ENCODE peak calls at places on chromosomes 16 and 17, in seven cellular contexts. T, R, I, P, M, A and N are unnamed samples.

GRCh38 chr17:27956601-27957445 is 63.7 kb upstream of the LYRM9 start:
- DNase-seq in T (no peak), R (peak; percentile 2), I (no peak), P (no peak), M (no peak), A (peak; percentile 89), N (no peak)

GRCh38 chr16:913817-914440 is 56.9 kb downstream of the LMF1 start:
- DNase-seq in T (no peak), R (no peak), I (no peak), P (no peak), M (no peak), A (no peak), N (no peak)

GRCh38 chr17:6505425-6506142 is 50.8 kb downstream of the PITPNM3 start:
- DNase-seq in T (peak; percentile 21), R (peak; percentile 43), I (no peak), P (no peak), M (peak; percentile 79), A (peak; percentile 57), N (no peak)

GRCh38 chr16:14632693-14633569 is at the start of gene BFAR:
- DNase-seq in T (peak; percentile 99), R (peak; percentile 93), I (peak; percentile 97), P (peak; percentile 95), M (peak; percentile 96), A (peak; percentile 99), N (peak; percentile 97)

GRCh38 chr17:68133370-68134045 is 98.0 kb downstream of the KPNA2 start:
- DNase-seq in T (peak; percentile 83), R (no peak), I (no peak), P (no peak), M (no peak), A (peak; percentile 26), N (no peak)

GRCh38 chr17:46154151-46154816 is 38.9 kb downstream of the KANSL1 start:
- DNase-seq in T (no peak), R (peak; percentile 38), I (no peak), P (no peak), M (no peak), A (no peak), N (peak; percentile 57)

GRCh38 chr17:17769869-17770361 is 66.9 kb downstream of the SREBF1 start:
- DNase-seq in T (no peak), R (no peak), I (no peak), P (no peak), M (no peak), A (no peak), N (no peak)

GRCh38 chr16:88760424-88761142 is 24.4 kb downstream of the PIEZO1 start:
- DNase-seq in T (no peak), R (no peak), I (no peak), P (no peak), M (peak; percentile 49), A (no peak), N (no peak)

GRCh38 chr16:23694707-23695373 is 16.2 kb downstream of the PLK1 start:
- DNase-seq in T (peak; percentile 93), R (peak; percentile 38), I (peak; percentile 58), P (peak; percentile 79), M (no peak), A (peak; percentile 91), N (peak; percentile 26)

GRCh38 chr17:76538281-76538931 is 897 bp upstream of the CYGB start:
- DNase-seq in T (peak; percentile 68), R (no peak), I (no peak), P (no peak), M (no peak), A (peak; percentile 40), N (peak; percentile 65)

GRCh38 chr17:32482568-32483320 is 4.0 kb upstream of the CDK5R1 start:
- DNase-seq in T (no peak), R (peak; percentile 33), I (no peak), P (no peak), M (no peak), A (no peak), N (no peak)

GRCh38 chr17:51647873-51648272 is 387.5 kb downstream of the UTP18 start:
- DNase-seq in T (no peak), R (no peak), I (no peak), P (no peak), M (peak; percentile 50), A (peak; percentile 23), N (no peak)

GRCh38 chr16:88309905-88310259 is 72.9 kb upstream of the ZNF469 start:
- DNase-seq in T (no peak), R (no peak), I (no peak), P (no peak), M (no peak), A (no peak), N (no peak)

GRCh38 chr17:5758651-5759050 is 174.3 kb upstream of the NLRP1 start:
- DNase-seq in T (peak; percentile 93), R (peak; percentile 28), I (no peak), P (peak; percentile 21), M (no peak), A (peak; percentile 95), N (peak; percentile 46)

GRCh38 chr16:75599452-75600277 is 23.4 kb downstream of the ADAT1 start:
- DNase-seq in T (no peak), R (peak; percentile 60), I (no peak), P (no peak), M (peak; percentile 63), A (no peak), N (no peak)

GRCh38 chr16:46882940-46883307 is 1.2 kb upstream of the GPT2 start:
- DNase-seq in T (no peak), R (no peak), I (no peak), P (no peak), M (no peak), A (no peak), N (no peak)

GRCh38 chr16:30567991-30568638 is 3.4 kb downstream of the ZNF688 start:
- DNase-seq in T (no peak), R (peak; percentile 74), I (no peak), P (no peak), M (peak; percentile 54), A (no peak), N (peak; percentile 93)

GRCh38 chr17:68378202-68379149 is 78.8 kb downstream of the WIPI1 start:
- DNase-seq in T (peak; percentile 66), R (peak; percentile 94), I (no peak), P (no peak), M (peak; percentile 92), A (peak; percentile 94), N (peak; percentile 100)

GRCh38 chr17:72416054-72416691 is 295.4 kb downstream of the SOX9 start:
- DNase-seq in T (no peak), R (no peak), I (no peak), P (no peak), M (no peak), A (no peak), N (no peak)

GRCh38 chr16:31148281-31148728 is 1.6 kb downstream of the PRSS36 start:
- DNase-seq in T (peak; percentile 74), R (no peak), I (no peak), P (no peak), M (peak; percentile 55), A (no peak), N (no peak)

GRCh38 chr16:80274576-80275191 is 266.1 kb upstream of the DYNLRB2 start:
- DNase-seq in T (no peak), R (peak; percentile 81), I (peak; percentile 39), P (no peak), M (no peak), A (no peak), N (no peak)

GRCh38 chr16:1773703-1774455 is 945 bp upstream of the MRPS34 start:
- DNase-seq in T (no peak), R (peak; percentile 24), I (no peak), P (no peak), M (peak; percentile 35), A (no peak), N (peak; percentile 41)

GRCh38 chr16:11318817-11319216 is 26.4 kb upstream of the RMI2 start:
- DNase-seq in T (no peak), R (no peak), I (no peak), P (no peak), M (no peak), A (no peak), N (no peak)

GRCh38 chr17:14202388-14203166 is 34.1 kb downstream of the CDRT15 start:
- DNase-seq in T (no peak), R (no peak), I (no peak), P (no peak), M (no peak), A (no peak), N (no peak)

GRCh38 chr17:32483451-32484019 is 3.3 kb upstream of the CDK5R1 start:
- DNase-seq in T (peak; percentile 92), R (peak; percentile 61), I (peak; percentile 62), P (no peak), M (peak; percentile 42), A (peak; percentile 97), N (peak; percentile 74)

GRCh38 chr16:64864232-64864803 is 257.5 kb downstream of the CDH11 start:
- DNase-seq in T (no peak), R (peak; percentile 98), I (no peak), P (no peak), M (peak; percentile 2), A (no peak), N (peak; percentile 90)
- H3K4ac ChIP-seq in T (no peak overlapping the region), R (peak overlapping the region; percentile 75), I (no peak overlapping the region), P (no peak overlapping the region), M (no peak overlapping the region), A (no peak overlapping the region), N (no peak overlapping the region)

DNA sequence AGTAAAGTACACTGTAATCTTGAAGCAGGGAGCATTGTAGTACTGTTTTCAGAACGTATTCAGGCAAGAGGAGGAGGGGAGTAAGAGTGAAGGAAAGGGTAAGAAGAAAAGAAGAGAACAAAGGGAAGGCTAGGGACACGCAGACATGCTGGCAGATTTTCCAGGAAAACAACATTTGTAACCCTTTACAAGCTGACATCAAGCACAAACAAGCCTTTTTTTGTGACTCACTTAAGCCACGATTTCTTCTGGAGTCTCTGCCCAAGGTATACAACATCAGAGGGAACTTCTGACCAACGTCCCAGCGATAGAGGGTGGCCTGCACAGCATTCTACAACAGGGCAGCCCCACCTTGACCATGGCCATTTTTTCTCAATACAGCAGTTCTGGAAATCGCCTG is 247.4 kb downstream of the ZFHX3 start:
- DNase-seq in T (no peak), R (no peak), I (no peak), P (no peak), M (no peak), A (no peak), N (no peak)
- H3K4ac ChIP-seq in T (no peak overlapping the region), R (no peak overlapping the region), I (no peak overlapping the region), P (no peak overlapping the region), M (no peak overlapping the region), A (no peak overlapping the region), N (no peak overlapping the region)

GRCh38 chr16:2826591-2827480 is 3.3 kb upstream of the ZG16B start:
- DNase-seq in T (no peak), R (no peak), I (no peak), P (no peak), M (peak; percentile 80), A (no peak), N (no peak)

GRCh38 chr16:2825049-2825742 is 4.9 kb upstream of the ZG16B start:
- DNase-seq in T (no peak), R (no peak), I (no peak), P (no peak), M (no peak), A (no peak), N (no peak)

GRCh38 chr16:2822158-2822495 is 5.1 kb downstream of the PRSS21 start:
- DNase-seq in T (no peak), R (no peak), I (no peak), P (no peak), M (no peak), A (no peak), N (no peak)

GRCh38 chr16:2825899-2826298 is 4.2 kb upstream of the ZG16B start:
- DNase-seq in T (no peak), R (no peak), I (no peak), P (no peak), M (no peak), A (no peak), N (no peak)

GRCh38 chr16:2824626-2825025 is 5.5 kb upstream of the ZG16B start:
- DNase-seq in T (no peak), R (no peak), I (no peak), P (no peak), M (no peak), A (no peak), N (no peak)
- H3K4ac ChIP-seq in T (no peak overlapping the region), R (no peak overlapping the region), I (no peak overlapping the region), P (no peak overlapping the region), M (no peak overlapping the region), A (no peak overlapping the region), N (no peak overlapping the region)

GRCh38 chr16:7211781-7212180 is 120.9 kb upstream of the RBFOX1 start:
- DNase-seq in T (no peak), R (no peak), I (no peak), P (no peak), M (no peak), A (no peak), N (no peak)
- H3K4ac ChIP-seq in T (no peak overlapping the region), R (no peak overlapping the region), I (no peak overlapping the region), P (no peak overlapping the region), M (no peak overlapping the region), A (no peak overlapping the region), N (no peak overlapping the region)